ENCODE peak calls at places on chromosome 3, in four cellular contexts. S is HFF-Myc; E is A549; N is CD4-positive, alpha-beta T cell. V is an unnamed sample.

GRCh38 chr3:168165390-168166269 is 69.9 kb upstream of the GOLIM4 start:
- DNase-seq in S (peak), N (no peak), E (peak), V (peak)

GRCh38 chr3:196268270-196269163 is 19.0 kb downstream of the PCYT1A start:
- DNase-seq in N (no peak), S (no peak), E (peak), V (no peak)

GRCh38 chr3:189272500-189273119 is 100.8 kb downstream of the TPRG1 start:
- DNase-seq in N (no peak), S (no peak), E (peak), V (no peak)

GRCh38 chr3:25589783-25590258 is 74.9 kb downstream of the TOP2B start:
- DNase-seq in E (no peak), N (no peak), S (no peak), V (no peak)

GRCh38 chr3:53650424-53650823 is 156.0 kb downstream of the CACNA1D start:
- DNase-seq in N (no peak), E (no peak), S (no peak), V (peak)

GRCh38 chr3:89104499-89104898 is 2.9 kb upstream of the EPHA3 start:
- DNase-seq in N (no peak), E (no peak), S (no peak), V (no peak)

GRCh38 chr3:196988241-196989029 is 19.8 kb upstream of the PIGZ start:
- DNase-seq in E (peak), N (no peak), S (no peak), V (no peak)

GRCh38 chr3:52820741-52821140 is 9.7 kb downstream of the ITIH4 start:
- DNase-seq in N (no peak), S (no peak), E (peak), V (peak)

GRCh38 chr3:7226393-7226792 is 365.5 kb downstream of the GRM7 start:
- DNase-seq in S (no peak), E (no peak), N (no peak), V (no peak)

DNA sequence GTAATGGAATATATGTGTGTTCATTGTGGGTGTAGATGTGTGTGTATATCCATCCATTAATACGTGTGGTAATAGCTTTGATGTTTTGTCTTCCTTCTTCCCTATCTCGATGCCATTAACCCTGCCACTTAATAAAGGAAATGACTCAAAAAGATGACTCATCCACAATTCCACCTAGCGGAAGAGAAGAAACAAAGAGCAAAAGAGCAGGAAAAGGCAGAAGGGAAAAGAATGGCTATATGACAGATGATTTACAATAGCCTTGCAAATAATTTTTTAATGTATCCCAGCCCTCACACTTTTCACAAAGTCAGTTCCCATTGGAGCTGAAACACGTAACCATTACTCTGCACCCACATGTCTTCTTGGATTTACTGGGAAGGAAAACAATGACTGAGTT is 197.1 kb downstream of the KCNAB1 start:
- DNase-seq in S (peak), E (peak), N (no peak), V (no peak)
- TF ChIP-seq CTCF in S (no peak), E (no peak), N (no peak), V (no peak)

DNA sequence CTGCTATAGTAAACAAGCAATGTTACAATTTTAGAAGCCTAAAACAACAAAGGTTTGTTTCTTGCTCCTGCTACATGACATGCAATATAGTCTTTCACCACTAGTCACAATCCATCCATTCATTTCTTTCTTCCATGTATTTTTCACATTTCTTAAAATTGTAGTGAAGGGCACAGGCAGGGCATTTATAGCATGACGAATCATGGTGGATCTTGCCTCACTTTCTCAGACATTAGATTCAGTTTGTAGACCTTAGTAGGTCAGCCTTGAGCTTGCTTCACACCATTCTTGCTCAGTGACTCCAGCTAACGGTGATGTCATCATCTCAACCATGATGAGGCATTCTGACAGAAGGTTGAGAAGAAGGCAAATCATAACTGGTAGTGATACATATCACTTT is 546.8 kb downstream of the TBL1XR1 start:
- DNase-seq in N (no peak), S (no peak), E (peak), V (no peak)
- TF ChIP-seq CTCF in N (no peak), S (no peak), E (no peak), V (no peak)

GRCh38 chr3:38824349-38824748 is 8.3 kb upstream of the SCN10A start:
- DNase-seq in N (no peak), E (no peak), S (no peak), V (no peak)
- TF ChIP-seq CTCF in N (no peak), E (no peak), S (no peak), V (no peak)

GRCh38 chr3:180690061-180690460 is 10.8 kb upstream of the CCDC39 start:
- DNase-seq in S (no peak), E (no peak), N (no peak), V (no peak)
- TF ChIP-seq CTCF in S (no peak), E (peak), N (no peak), V (no peak)

GRCh38 chr3:151776259-151776740 is 37.6 kb upstream of the AADAC start:
- DNase-seq in N (no peak), S (no peak), E (no peak), V (no peak)
- TF ChIP-seq CTCF in N (no peak), S (no peak), E (no peak), V (no peak)

GRCh38 chr3:57464801-57465200 is 79.3 kb downstream of the DNAH12 start:
- DNase-seq in E (peak), S (no peak), N (no peak), V (no peak)
- TF ChIP-seq CTCF in E (no peak), S (peak), N (no peak), V (no peak)

DNA sequence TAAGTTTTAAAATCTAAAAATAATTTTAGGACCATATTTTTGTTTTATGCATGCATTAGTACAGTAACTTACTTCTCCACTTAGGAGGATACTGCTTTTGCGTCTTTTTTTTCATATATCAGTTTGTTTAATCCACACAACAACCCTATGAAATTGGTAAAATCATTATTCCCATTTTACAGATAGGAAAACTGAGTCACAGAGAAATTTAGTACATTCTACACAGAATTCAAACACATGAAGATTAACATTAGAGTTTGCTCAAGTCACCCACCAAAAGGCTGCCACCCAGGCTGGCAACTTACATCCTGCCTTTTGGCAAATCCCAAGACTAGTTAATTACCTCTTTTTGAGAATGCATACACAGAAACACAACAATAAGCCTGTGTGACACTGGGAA is 28.7 kb downstream of the TNIK start:
- DNase-seq in S (no peak), N (no peak), E (no peak), V (no peak)
- TF ChIP-seq CTCF in S (no peak), N (no peak), E (no peak), V (no peak)

GRCh38 chr3:46663611-46664135 is 29.8 kb downstream of the ALS2CL start:
- DNase-seq in S (no peak), N (no peak), E (peak), V (peak)
- TF ChIP-seq CTCF in S (peak), N (no peak), E (peak), V (no peak)

DNA sequence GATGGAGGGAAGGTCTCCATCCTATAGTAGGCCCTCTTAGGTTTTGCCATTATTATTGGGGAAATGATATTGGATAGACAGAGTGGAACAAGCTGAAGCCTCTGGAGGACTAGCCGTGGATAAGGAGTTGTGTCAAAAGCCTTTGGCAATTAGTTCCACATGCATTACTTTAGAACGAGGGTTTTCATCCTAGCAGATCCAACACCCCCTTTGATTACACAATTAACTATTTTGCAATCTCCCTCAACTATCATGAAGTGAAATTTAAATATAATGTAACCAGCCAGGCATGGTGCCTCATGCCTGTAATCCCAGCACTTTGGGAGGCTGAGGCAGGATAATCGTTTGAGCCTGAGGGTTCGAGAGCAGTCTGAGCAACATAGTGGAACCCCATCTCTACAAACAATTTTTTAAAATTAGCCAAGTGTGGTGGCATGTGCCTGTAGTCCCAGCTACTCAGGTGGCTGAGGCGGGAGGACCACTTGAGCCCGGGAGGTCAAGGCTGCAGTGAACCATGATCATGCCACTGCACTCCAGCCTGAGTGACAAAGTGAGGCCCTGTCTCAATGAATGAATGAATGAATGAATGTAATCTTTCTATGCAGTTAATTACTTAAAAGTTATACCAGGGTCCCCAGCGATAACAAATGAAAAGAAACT is 56.8 kb downstream of the PXYLP1 start:
- DNase-seq in S (no peak), E (no peak), N (no peak), V (no peak)
- TF ChIP-seq CTCF in S (no peak), E (no peak), N (no peak), V (no peak)